ENCODE peak calls at places on chromosomes 7 and 10, in four cellular contexts. E is adrenal gland; W is CD4-positive, alpha-beta T cell; H is lower leg skin. J is an unnamed sample.

GRCh38 chr7:127704211-127704610 is 52.2 kb downstream of the SND1 start:
- DNase-seq in E (peak; percentile 70), W (no peak), H (no peak), J (no peak)

GRCh38 chr10:77965294-77965693 is 38.7 kb upstream of the DLG5 start:
- DNase-seq in H (no peak), E (no peak), W (no peak), J (no peak)

GRCh38 chr10:125231116-125231812 is 70.9 kb upstream of the CTBP2 start:
- DNase-seq in E (peak; percentile 63), W (no peak), H (no peak), J (peak; percentile 35)

GRCh38 chr7:909358-910329 is 33.3 kb downstream of the GET4 start:
- DNase-seq in W (no peak), H (peak; percentile 75), E (peak; percentile 80), J (peak; percentile 61)

GRCh38 chr10:36188054-36188453 is 546.0 kb upstream of the FZD8 start:
- DNase-seq in E (no peak), H (peak; percentile 16), W (no peak), J (peak; percentile 16)

GRCh38 chr7:50092579-50093411 is at the start of gene ZPBP:
- DNase-seq in W (peak; percentile 33), H (no peak), E (no peak), J (no peak)

GRCh38 chr7:20214787-20215669 is 2.2 kb downstream of the MACC1 start:
- DNase-seq in H (no peak), W (no peak), E (no peak), J (no peak)

GRCh38 chr10:119542357-119542989 is at the start of gene RGS10:
- DNase-seq in H (peak; percentile 68), W (peak; percentile 71), E (peak; percentile 66), J (peak; percentile 57)

GRCh38 chr10:72834183-72834825 is 59.2 kb upstream of the OIT3 start:
- DNase-seq in W (peak; percentile 2), E (peak; percentile 74), H (peak; percentile 38), J (peak; percentile 37)

GRCh38 chr10:36722777-36723176 is 402.6 kb upstream of the ANKRD30A start:
- DNase-seq in E (no peak), H (no peak), W (no peak), J (no peak)

GRCh38 chr7:135333946-135334345 is 100.3 kb downstream of the STRA8 start:
- DNase-seq in H (no peak), E (no peak), W (no peak), J (no peak)

GRCh38 chr10:102646610-102647432 is 2.5 kb downstream of the TRIM8 start:
- DNase-seq in W (peak; percentile 38), E (peak; percentile 75), H (peak; percentile 51), J (peak; percentile 35)

GRCh38 chr10:135601-136464 is 578 bp downstream of the ZMYND11 start:
- DNase-seq in E (peak; percentile 87), W (peak; percentile 59), H (peak; percentile 50), J (peak; percentile 45)

GRCh38 chr10:34811968-34812514 is 3.1 kb downstream of the PARD3 start:
- DNase-seq in W (no peak), E (no peak), H (no peak), J (no peak)

GRCh38 chr10:122780391-122780790 is 65.3 kb downstream of the CUZD1 start:
- DNase-seq in H (no peak), E (no peak), W (no peak), J (no peak)

GRCh38 chr10:5600908-5601307 is 65.5 kb downstream of the ASB13 start:
- DNase-seq in E (no peak), W (no peak), H (no peak), J (no peak)

GRCh38 chr7:40490603-40490924 is 355.8 kb downstream of the SUGCT start:
- DNase-seq in E (no peak), H (no peak), W (no peak), J (no peak)

GRCh38 chr7:87310790-87311419 is 34.6 kb upstream of the CROT start:
- DNase-seq in E (no peak), W (no peak), H (no peak), J (no peak)

GRCh38 chr7:41655470-41655869 is 47.4 kb downstream of the INHBA start:
- DNase-seq in E (no peak), W (no peak), H (no peak), J (no peak)

GRCh38 chr7:80974396-80975358 is 55.8 kb upstream of the SEMA3C start:
- DNase-seq in H (no peak), E (no peak), W (no peak), J (no peak)

GRCh38 chr10:49295297-49295696 is 3.7 kb upstream of the C10orf71 start:
- DNase-seq in H (no peak), E (no peak), W (no peak), J (no peak)

GRCh38 chr7:70647801-70648491 is 484.0 kb upstream of the GALNT17 start:
- DNase-seq in W (peak; percentile 23), H (no peak), E (no peak), J (no peak)

GRCh38 chr10:33653584-33654367 is 319.3 kb upstream of the NRP1 start:
- DNase-seq in W (no peak), H (no peak), E (no peak), J (no peak)

GRCh38 chr7:20797174-20798080 is 10.7 kb upstream of the SP8 start:
- DNase-seq in W (no peak), H (peak; percentile 29), E (no peak), J (no peak)

GRCh38 chr10:3678629-3679227 is 106.3 kb downstream of the KLF6 start:
- DNase-seq in H (no peak), W (no peak), E (no peak), J (no peak)

GRCh38 chr7:27788438-27788837 is 48.5 kb downstream of the TAX1BP1 start:
- DNase-seq in E (no peak), H (no peak), W (no peak), J (no peak)

GRCh38 chr7:155542276-155542675 is 4.1 kb downstream of the CNPY1 start:
- DNase-seq in E (no peak), W (no peak), H (no peak), J (no peak)

J was measured in gastrocnemius medialis.